ENCODE peak calls at places on chromosomes 12 and 14, in ten cellular contexts. J is tibial artery; Y is fibroblast of mammary gland; I is sigmoid colon; N is CD8-positive, alpha-beta T cell; R is choroid plexus epithelial cell; B is dorsolateral prefrontal cortex; H is left ventricle myocardium inferior; G is RWPE2; D is body of pancreas. M is an unnamed sample.

GRCh38 chr12:75437564-75437963 is 43.0 kb upstream of the GLIPR1 start:
- DNase-seq in B (no peak), Y (peak), N (no peak), H (no peak), I (no peak), R (peak), G (no peak), D (no peak), J (no peak), M (peak)

GRCh38 chr12:9702239-9702638 is 30.7 kb downstream of the CLECL1 start:
- DNase-seq in B (no peak), H (no peak), Y (no peak), N (no peak), R (no peak), J (no peak), D (no peak), G (no peak), I (no peak), M (no peak)

GRCh38 chr12:57240926-57241555 is 9.9 kb downstream of the STAC3 start:
- DNase-seq in H (no peak), B (no peak), R (no peak), N (no peak), D (no peak), G (no peak), J (no peak), Y (no peak), I (peak), M (no peak)

GRCh38 chr12:24911284-24911791 is 37.6 kb downstream of the BCAT1 start:
- DNase-seq in I (no peak), B (no peak), R (peak), H (no peak), G (no peak), Y (peak), D (peak), N (no peak), J (no peak), M (peak)

GRCh38 chr12:106138279-106138645 is 492 bp downstream of the NUAK1 start:
- DNase-seq in H (no peak), N (no peak), B (no peak), D (no peak), G (no peak), R (no peak), Y (no peak), I (no peak), J (no peak), M (no peak)

GRCh38 chr12:66637693-66638301 is 41.1 kb downstream of the GRIP1 start:
- DNase-seq in H (no peak), J (no peak), G (no peak), N (no peak), D (no peak), R (no peak), B (no peak), Y (no peak), I (no peak), M (peak)

GRCh38 chr12:32671930-32672785 is 6.9 kb upstream of the DNM1L start:
- DNase-seq in I (no peak), H (no peak), G (no peak), Y (peak), B (no peak), D (peak), R (peak), J (no peak), N (no peak), M (peak)

GRCh38 chr12:69468237-69469026 is 1.8 kb upstream of the FRS2 start:
- DNase-seq in H (no peak), R (no peak), G (no peak), Y (peak), B (no peak), I (no peak), J (no peak), D (no peak), N (no peak), M (no peak)

GRCh38 chr12:95859947-95860850 is 1.4 kb downstream of the SNRPF start:
- DNase-seq in B (no peak), Y (no peak), J (no peak), R (no peak), D (no peak), H (no peak), G (no peak), N (no peak), I (no peak), M (no peak)

GRCh38 chr14:94671870-94672444 is 59.8 kb downstream of the SERPINA3 start:
- DNase-seq in B (no peak), N (no peak), Y (peak), G (peak), R (no peak), D (no peak), H (no peak), J (no peak), I (peak), M (no peak)

GRCh38 chr14:100810861-100811461 is 15.0 kb upstream of the MEG3 start:
- DNase-seq in R (no peak), H (no peak), N (no peak), B (no peak), Y (no peak), G (no peak), J (no peak), D (no peak), I (no peak), M (peak)
- H3K4me3 ChIP-seq in R (no peak), H (no peak), N (no peak), B (no peak), Y (no peak), G (no peak), J (no peak), D (no peak), I (no peak), M (no peak)

GRCh38 chr14:29222671-29223268 is 456.2 kb downstream of the FOXG1 start:
- DNase-seq in R (peak), J (no peak), D (peak), B (peak), Y (peak), H (no peak), N (no peak), I (no peak), G (no peak), M (peak)
- TF ChIP-seq CTCF in R (peak), J (no peak), D (no peak), B (peak), Y (peak), H (no peak), N (no peak), I (no peak), G (peak), M (peak)

GRCh38 chr12:109358154-109358869 is 10.6 kb downstream of the MYO1H start:
- DNase-seq in I (no peak), H (no peak), D (no peak), B (no peak), G (no peak), N (no peak), Y (peak), J (no peak), R (peak), M (no peak)
- H3K4me3 ChIP-seq in I (no peak), H (no peak), D (no peak), B (no peak), G (no peak), N (no peak), Y (no peak), J (no peak), R (no peak), M (no peak)

GRCh38 chr12:11209098-11209497 is 22.4 kb upstream of the TAS2R42 start:
- DNase-seq in I (no peak), D (no peak), H (no peak), G (no peak), B (no peak), J (no peak), N (no peak), R (no peak), Y (no peak), M (no peak)
- TF ChIP-seq CTCF in I (no peak), D (no peak), H (no peak), G (no peak), B (no peak), J (no peak), N (no peak), R (no peak), Y (no peak), M (no peak)

GRCh38 chr14:53108292-53108937 is 44.7 kb downstream of the DDHD1 start:
- DNase-seq in D (no peak), I (no peak), N (no peak), H (no peak), R (no peak), B (no peak), G (no peak), Y (no peak), J (no peak), M (no peak)
- H3K4me3 ChIP-seq in D (no peak), I (peak), N (peak), H (peak), R (no peak), B (no peak), G (no peak), Y (no peak), J (peak), M (peak)

DNA sequence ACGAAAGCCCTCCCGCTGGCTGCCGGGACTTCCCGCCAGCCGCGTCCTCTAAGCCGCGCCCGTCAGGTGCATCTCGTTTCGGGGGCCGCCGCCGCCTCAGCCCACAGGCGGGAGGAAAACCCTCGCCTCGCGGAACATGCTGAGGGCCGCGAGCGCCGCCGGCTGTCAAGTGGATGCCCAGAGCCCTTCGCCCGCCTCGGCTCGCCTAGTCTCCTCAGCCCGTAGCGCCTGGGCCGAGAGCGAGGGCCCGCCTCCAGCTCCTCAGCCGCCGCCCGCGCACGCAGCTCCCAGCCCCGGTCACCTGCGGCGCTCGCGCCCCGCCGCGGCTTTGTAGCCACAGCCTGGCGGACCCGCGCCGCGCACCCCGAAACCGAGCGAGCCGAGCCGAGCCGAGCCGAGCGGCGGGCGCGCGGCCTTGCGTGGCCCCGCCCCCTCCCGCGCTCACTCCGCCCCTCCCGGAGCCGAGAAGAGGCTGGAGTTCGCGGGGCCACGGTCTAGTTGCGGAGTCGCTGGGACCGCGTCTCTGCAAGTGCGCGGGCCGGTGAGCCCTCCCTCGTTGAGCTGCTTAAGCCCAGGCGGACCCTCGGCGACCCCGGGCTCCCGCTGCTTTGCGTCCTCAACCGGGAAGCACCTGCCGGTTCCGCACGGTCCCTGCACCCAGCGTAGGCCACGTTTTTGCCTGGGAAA is at the start of gene EML5:
- DNase-seq in D (peak), I (peak), N (peak), Y (peak), H (peak), G (peak), B (peak), R (peak), J (peak), M (peak)
- TF ChIP-seq CTCF in D (peak), I (peak), N (peak), Y (peak), H (peak), G (peak), B (no peak), R (peak), J (peak), M (peak)